ENCODE peak calls at places on chromosomes 11 and 22, in five cellular contexts. X is stomach, H is prostate gland, J is H1, R is lower leg skin. V is an unnamed sample.
A peak's percentile ranks its signal among the peaks of the same experiment; 100 is the strongest.

GRCh38 chr11:92875473-92875872 is 94.0 kb upstream of the MTNR1B start:
- DNase-seq in X (no peak), H (no peak), J (no peak), R (no peak), V (no peak)

GRCh38 chr11:47426062-47426956 is at the start of gene PSMC3:
- DNase-seq in X (peak; percentile 99), H (peak; percentile 98), J (peak; percentile 81), R (peak; percentile 100), V (peak; percentile 82)

GRCh38 chr22:22342697-22343602 is 98.4 kb downstream of the VPREB1 start:
- DNase-seq in X (peak; percentile 81), H (peak; percentile 23), J (peak; percentile 82), R (no peak), V (peak; percentile 34)

GRCh38 chr11:75572744-75573143 is 10.7 kb downstream of the SERPINH1 start:
- DNase-seq in X (no peak), H (no peak), J (no peak), R (no peak), V (no peak)

GRCh38 chr11:126492331-126492730 is 136.8 kb downstream of the ST3GAL4 start:
- DNase-seq in X (no peak), H (no peak), J (no peak), R (no peak), V (no peak)

GRCh38 chr22:28034760-28035401 is 115.8 kb upstream of the PITPNB start:
- DNase-seq in X (peak; percentile 78), H (peak; percentile 79), J (no peak), R (peak; percentile 88), V (no peak)

GRCh38 chr22:43378011-43378704 is 33.7 kb upstream of the MPPED1 start:
- DNase-seq in X (peak; percentile 65), H (no peak), J (no peak), R (no peak), V (no peak)

GRCh38 chr11:119202554-119202953 is 3.6 kb upstream of the CBL start:
- DNase-seq in X (no peak), H (no peak), J (no peak), R (no peak), V (no peak)

GRCh38 chr22:50139843-50140415 is 30.6 kb upstream of the PANX2 start:
- DNase-seq in X (no peak), H (no peak), J (no peak), R (peak; percentile 78), V (no peak)

GRCh38 chr11:15286465-15286864 is 171.7 kb downstream of the INSC start:
- DNase-seq in X (no peak), H (no peak), J (no peak), R (no peak), V (no peak)

GRCh38 chr11:123579482-123579812 is 75.0 kb downstream of the SCN3B start:
- DNase-seq in X (no peak), H (no peak), J (no peak), R (no peak), V (no peak)

GRCh38 chr22:30636226-30637077 is 871 bp downstream of the SLC35E4 start:
- DNase-seq in X (peak; percentile 28), H (peak; percentile 7), J (no peak), R (peak; percentile 87), V (no peak)

GRCh38 chr11:134014502-134014901 is 54.4 kb upstream of the JAM3 start:
- DNase-seq in X (no peak), H (no peak), J (no peak), R (no peak), V (peak; percentile 17)

GRCh38 chr11:65121447-65121864 is 478 bp downstream of the FAU start:
- DNase-seq in X (no peak), H (no peak), J (no peak), R (no peak), V (no peak)

GRCh38 chr11:28342704-28343103 is 234.5 kb downstream of the METTL15 start:
- DNase-seq in X (no peak), H (no peak), J (no peak), R (no peak), V (no peak)

GRCh38 chr11:124882339-124883071 is 15.2 kb downstream of the ROBO4 start:
- DNase-seq in X (no peak), H (no peak), J (no peak), R (peak; percentile 79), V (no peak)

GRCh38 chr22:35961480-35961902 is 67.1 kb downstream of the RBFOX2 start:
- DNase-seq in X (no peak), H (no peak), J (peak; percentile 47), R (no peak), V (peak; percentile 54)

GRCh38 chr11:102157219-102157618 is 47.0 kb downstream of the YAP1 start:
- DNase-seq in X (peak; percentile 86), H (peak; percentile 64), J (no peak), R (no peak), V (no peak)

GRCh38 chr11:46250071-46251052 is 27.1 kb upstream of the CREB3L1 start:
- DNase-seq in X (no peak), H (no peak), J (no peak), R (no peak), V (no peak)

GRCh38 chr11:119236490-119236889 is 30.4 kb downstream of the CBL start:
- DNase-seq in X (no peak), H (no peak), J (no peak), R (no peak), V (no peak)

GRCh38 chr22:33832558-33833151 is 87.6 kb downstream of the LARGE1 start:
- DNase-seq in X (peak; percentile 52), H (no peak), J (no peak), R (no peak), V (no peak)

GRCh38 chr11:44315947-44316387 is 6.0 kb upstream of the ALX4 start:
- DNase-seq in X (no peak), H (no peak), J (no peak), R (no peak), V (no peak)

GRCh38 chr11:116808262-116809175 is 14.6 kb downstream of the APOA4 start:
- DNase-seq in X (peak; percentile 81), H (peak; percentile 48), J (no peak), R (no peak), V (no peak)

GRCh38 chr11:113274708-113275582 is 39.4 kb upstream of the TTC12 start:
- DNase-seq in X (no peak), H (no peak), J (peak; percentile 21), R (peak; percentile 78), V (peak; percentile 12)

GRCh38 chr11:86916330-86916729 is 38.9 kb downstream of the FZD4 start:
- DNase-seq in X (no peak), H (no peak), J (no peak), R (no peak), V (peak; percentile 49)

GRCh38 chr11:86592659-86593451 is 79.6 kb downstream of the ME3 start:
- DNase-seq in X (peak; percentile 75), H (no peak), J (no peak), R (peak; percentile 91), V (peak; percentile 21)

GRCh38 chr11:114321621-114322257 is 25.5 kb downstream of the NNMT start:
- DNase-seq in X (no peak), H (no peak), J (no peak), R (peak; percentile 88), V (no peak)

GRCh38 chr11:27118371-27118770 is 77.8 kb downstream of the BBOX1 start:
- DNase-seq in X (no peak), H (no peak), J (no peak), R (no peak), V (no peak)

GRCh38 chr11:91947215-91947614 is 277.4 kb upstream of the FAT3 start:
- DNase-seq in X (no peak), H (peak; percentile 12), J (no peak), R (no peak), V (no peak)

GRCh38 chr22:22710719-22711531 is 66.5 kb downstream of the GGTLC2 start:
- DNase-seq in X (peak; percentile 74), H (peak; percentile 58), J (no peak), R (peak; percentile 93), V (peak; percentile 19)

GRCh38 chr11:10274726-10275125 is 19.3 kb downstream of the SBF2 start:
- DNase-seq in X (no peak), H (no peak), J (no peak), R (no peak), V (no peak)

GRCh38 chr11:67499808-67500793 is 5.1 kb downstream of the PITPNM1 start:
- DNase-seq in X (no peak), H (no peak), J (no peak), R (no peak), V (no peak)
- TF ChIP-seq POLR2A in X (no peak), H (no peak), J (no peak), R (no peak), V (no peak)

GRCh38 chr11:5272395-5273017 is 2.8 kb upstream of the HBE1 start:
- DNase-seq in X (no peak), H (no peak), J (no peak), R (no peak), V (no peak)

GRCh38 chr11:5265832-5266231 is 3.9 kb downstream of the HBE1 start:
- DNase-seq in X (no peak), H (no peak), J (no peak), R (no peak), V (no peak)

GRCh38 chr11:5266609-5267008 is 3.1 kb downstream of the HBE1 start:
- DNase-seq in X (no peak), H (no peak), J (no peak), R (no peak), V (no peak)

GRCh38 chr11:5267033-5267563 is 2.6 kb downstream of the HBE1 start:
- DNase-seq in X (no peak), H (no peak), J (no peak), R (no peak), V (no peak)

DNA sequence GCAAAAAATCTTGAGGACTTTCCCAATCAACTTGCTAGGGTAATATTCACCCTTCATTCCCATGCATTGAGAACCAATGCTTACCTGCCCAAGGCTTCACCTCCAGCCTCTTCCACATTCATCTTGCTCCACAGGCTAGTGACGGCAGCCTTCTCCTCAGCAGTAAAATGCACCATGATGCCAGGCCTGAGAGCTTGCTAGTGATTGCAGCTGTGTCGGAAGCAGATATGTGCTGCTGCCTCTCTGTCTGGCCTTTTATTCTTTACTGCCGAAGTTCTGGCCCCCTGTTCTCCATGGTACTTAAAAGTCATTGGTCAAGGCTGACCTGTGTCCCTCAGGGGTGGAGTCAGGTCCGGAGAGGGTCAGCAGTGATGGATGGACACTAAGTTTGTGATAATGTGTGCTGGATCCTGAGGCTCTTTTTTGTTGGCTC is at the start of gene HBE1:
- DNase-seq in X (no peak), H (no peak), J (no peak), R (no peak), V (no peak)
- TF ChIP-seq POLR2A in X (no peak), H (no peak), J (no peak), R (no peak), V (no peak)

GRCh38 chr11:1832181-1832988 is 2.4 kb upstream of the SYT8 start:
- DNase-seq in X (peak; percentile 68), H (no peak), J (no peak), R (no peak), V (peak; percentile 78)

GRCh38 chr11:1830119-1830499 is 4.7 kb upstream of the SYT8 start:
- DNase-seq in X (no peak), H (no peak), J (no peak), R (no peak), V (no peak)

GRCh38 chr11:1831338-1832180 is 3.2 kb upstream of the SYT8 start:
- DNase-seq in X (no peak), H (no peak), J (no peak), R (no peak), V (no peak)

GRCh38 chr11:1829039-1829820 is 5.6 kb upstream of the SYT8 start:
- DNase-seq in X (no peak), H (peak; percentile 60), J (no peak), R (peak; percentile 83), V (peak; percentile 99)

GRCh38 chr11:1830500-1831223 is 4.1 kb upstream of the SYT8 start:
- DNase-seq in X (peak; percentile 93), H (peak; percentile 89), J (no peak), R (no peak), V (no peak)
- TF ChIP-seq POLR2A in X (no peak), H (peak; percentile 14), J (no peak), R (no peak), V (no peak)

GRCh38 chr11:62645934-62646824 is at the start of gene GANAB:
- DNase-seq in X (peak; percentile 99), H (peak; percentile 100), J (peak; percentile 87), R (peak; percentile 100), V (peak; percentile 96)
- TF ChIP-seq POLR2A in X (peak; percentile 36), H (peak; percentile 75), J (peak; percentile 99), R (peak; percentile 43), V (peak; percentile 90)

V was measured in H54.